ENCODE peak calls at places on chromosome 13, in four cellular contexts. P, A, G and D are unnamed samples.

GRCh38 chr13:71663431-71663830 is 203.6 kb downstream of the DACH1 start:
- DNase-seq in G (no peak), A (no peak), P (no peak), D (no peak)

GRCh38 chr13:30895773-30896172 is 10.3 kb upstream of the MEDAG start:
- DNase-seq in G (no peak), P (no peak), A (no peak), D (no peak)

GRCh38 chr13:50275392-50276063 is 260.3 kb downstream of the KCNRG start:
- DNase-seq in A (peak; percentile 54), P (no peak), G (no peak), D (no peak)

GRCh38 chr13:30830638-30830965 is 75.5 kb upstream of the MEDAG start:
- DNase-seq in A (no peak), G (no peak), P (no peak), D (no peak)

GRCh38 chr13:101576452-101576851 is 124.0 kb downstream of the ITGBL1 start:
- DNase-seq in A (peak; percentile 46), P (no peak), G (no peak), D (peak; percentile 8)

GRCh38 chr13:26531751-26532150 is 25.7 kb upstream of the WASF3 start:
- DNase-seq in A (no peak), P (no peak), G (no peak), D (no peak)

GRCh38 chr13:91313103-91313502 is 34.4 kb upstream of the MIR17HG start:
- DNase-seq in P (no peak), A (peak; percentile 22), G (no peak), D (peak; percentile 2)

GRCh38 chr13:73961181-73961580 is 173.0 kb downstream of the KLF12 start:
- DNase-seq in A (no peak), G (no peak), P (no peak), D (no peak)

GRCh38 chr13:105047676-105048295 is 1487.7 kb downstream of the EFNB2 start:
- DNase-seq in P (no peak), G (no peak), A (no peak), D (no peak)

GRCh38 chr13:95677564-95678386 is 836 bp downstream of the DNAJC3 start:
- DNase-seq in A (no peak), G (no peak), P (no peak), D (peak; percentile 17)

GRCh38 chr13:73608731-73609485 is 525.3 kb downstream of the KLF12 start:
- DNase-seq in P (no peak), A (no peak), G (no peak), D (no peak)

GRCh38 chr13:69324109-69324886 is 783.3 kb upstream of the ATXN8OS start:
- DNase-seq in A (peak; percentile 3), G (no peak), P (no peak), D (peak; percentile 43)

GRCh38 chr13:51856027-51856736 is 5.6 kb upstream of the CCDC70 start:
- DNase-seq in A (no peak), P (no peak), G (no peak), D (no peak)

GRCh38 chr13:73090116-73090811 is 31.5 kb downstream of the KLF5 start:
- DNase-seq in G (peak; percentile 15), P (no peak), A (peak; percentile 95), D (peak; percentile 79)

GRCh38 chr13:40520916-40521315 is 145.5 kb downstream of the FOXO1 start:
- DNase-seq in P (no peak), A (no peak), G (no peak), D (no peak)

GRCh38 chr13:49669735-49670309 is 21.5 kb downstream of the EBPL start:
- DNase-seq in A (peak; percentile 60), G (peak; percentile 49), P (no peak), D (peak; percentile 73)

GRCh38 chr13:89783221-89783755 is 1564.2 kb upstream of the MIR17HG start:
- DNase-seq in P (no peak), A (no peak), G (no peak), D (no peak)

GRCh38 chr13:62357887-62358645 is 942.4 kb upstream of the PCDH20 start:
- DNase-seq in G (no peak), P (peak; percentile 12), A (peak; percentile 60), D (peak; percentile 6)

GRCh38 chr13:41788552-41788951 is 172.4 kb downstream of the VWA8 start:
- DNase-seq in A (no peak), P (no peak), G (no peak), D (no peak)

GRCh38 chr13:40652588-40652940 is 13.9 kb downstream of the FOXO1 start:
- DNase-seq in P (no peak), G (no peak), A (no peak), D (no peak)

GRCh38 chr13:28955264-28955966 is 135.3 kb downstream of the MTUS2 start:
- DNase-seq in P (no peak), G (no peak), A (no peak), D (no peak)

GRCh38 chr13:98301721-98302120 is 124.7 kb upstream of the RNF113B start:
- DNase-seq in A (no peak), P (no peak), G (no peak), D (no peak)

GRCh38 chr13:20475927-20476691 is 49.5 kb downstream of the CRYL1 start:
- DNase-seq in A (no peak), P (peak; percentile 65), G (no peak), D (no peak)

GRCh38 chr13:49421391-49421790 is 22.5 kb downstream of the CAB39L start:
- DNase-seq in P (peak; percentile 24), A (peak; percentile 81), G (peak; percentile 7), D (peak; percentile 29)

GRCh38 chr13:102707465-102707864 is 12.6 kb upstream of the METTL21C start:
- DNase-seq in G (no peak), P (no peak), A (no peak), D (peak; percentile 32)

GRCh38 chr13:39676315-39676876 is 20.9 kb downstream of the COG6 start:
- DNase-seq in G (no peak), P (no peak), A (peak; percentile 28), D (peak; percentile 41)

GRCh38 chr13:72849571-72849970 is 67.6 kb downstream of the PIBF1 start:
- DNase-seq in P (no peak), G (no peak), A (no peak), D (no peak)

GRCh38 chr13:22740264-22740663 is 440.5 kb upstream of the SGCG start:
- DNase-seq in G (no peak), P (no peak), A (no peak), D (no peak)

GRCh38 chr13:101433895-101434294 is 17.6 kb upstream of the NALCN start:
- DNase-seq in A (no peak), P (no peak), G (no peak), D (no peak)

GRCh38 chr13:20395061-20395916 is 130.4 kb downstream of the CRYL1 start:
- DNase-seq in G (no peak), P (no peak), A (no peak), D (no peak)

GRCh38 chr13:95276119-95276505 is 25.1 kb downstream of the ABCC4 start:
- DNase-seq in G (no peak), A (no peak), P (no peak), D (no peak)

GRCh38 chr13:99978781-99979452 is 2.7 kb upstream of the ZIC2 start:
- DNase-seq in P (no peak), G (no peak), A (no peak), D (no peak)

GRCh38 chr13:77781804-77782203 is 84.3 kb downstream of the SLAIN1 start:
- DNase-seq in G (no peak), P (no peak), A (no peak), D (no peak)

GRCh38 chr13:91014696-91015095 is 332.8 kb upstream of the MIR17HG start:
- DNase-seq in P (no peak), G (no peak), A (no peak), D (no peak)

DNA sequence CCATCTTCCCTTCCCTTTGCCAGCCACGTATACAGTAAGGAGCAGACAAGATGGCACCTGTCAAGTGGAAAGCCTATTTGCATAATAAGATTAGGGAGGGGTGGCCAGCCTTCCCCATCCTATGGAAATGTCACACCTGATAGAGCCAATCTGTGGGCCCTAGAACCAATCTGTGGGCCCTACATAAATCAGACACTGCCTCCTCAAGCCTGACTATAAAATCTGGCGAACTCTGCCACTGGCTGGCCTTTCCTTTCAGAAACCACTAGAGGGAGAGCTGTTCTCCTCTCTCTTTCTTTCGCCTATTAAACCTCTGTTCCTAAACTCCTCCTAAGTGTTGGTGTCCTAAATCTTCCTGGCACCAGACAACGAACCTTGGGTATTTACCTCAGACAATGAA is 231.5 kb upstream of the KLHL1 start:
- DNase-seq in A (peak; percentile 21), G (no peak), P (no peak), D (peak; percentile 32)
- TF ChIP-seq POLR2AphosphoS2 in A (no peak), G (no peak), P (no peak), D (no peak)

GRCh38 chr13:45374917-45375316 is 33.9 kb upstream of the TPT1 start:
- DNase-seq in A (no peak), G (no peak), P (no peak), D (no peak)
- TF ChIP-seq POLR2AphosphoS2 in A (no peak), G (no peak), P (no peak), D (no peak)

DNA sequence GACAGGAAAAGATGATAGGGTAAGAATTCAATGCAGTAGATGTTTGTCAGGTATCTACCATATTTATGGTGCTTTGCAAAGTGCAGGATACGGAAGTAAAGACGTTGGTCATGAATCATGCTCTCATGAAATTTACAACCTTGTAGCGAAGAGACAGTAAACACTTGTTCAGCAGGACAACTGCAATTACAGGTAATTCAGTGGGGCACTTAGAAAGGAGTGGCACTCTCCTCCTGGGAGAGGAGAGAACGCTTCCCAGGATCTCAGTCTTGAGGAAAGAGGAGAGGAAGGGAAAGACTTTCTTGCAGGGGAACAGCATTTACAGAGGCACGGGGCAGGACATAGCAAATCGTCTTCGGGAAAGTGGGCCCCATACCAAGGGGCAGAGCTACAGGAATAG is 46.4 kb downstream of the SOX1 start:
- DNase-seq in A (no peak), P (no peak), G (no peak), D (no peak)
- TF ChIP-seq POLR2AphosphoS2 in A (no peak), P (no peak), G (no peak), D (no peak)

DNA sequence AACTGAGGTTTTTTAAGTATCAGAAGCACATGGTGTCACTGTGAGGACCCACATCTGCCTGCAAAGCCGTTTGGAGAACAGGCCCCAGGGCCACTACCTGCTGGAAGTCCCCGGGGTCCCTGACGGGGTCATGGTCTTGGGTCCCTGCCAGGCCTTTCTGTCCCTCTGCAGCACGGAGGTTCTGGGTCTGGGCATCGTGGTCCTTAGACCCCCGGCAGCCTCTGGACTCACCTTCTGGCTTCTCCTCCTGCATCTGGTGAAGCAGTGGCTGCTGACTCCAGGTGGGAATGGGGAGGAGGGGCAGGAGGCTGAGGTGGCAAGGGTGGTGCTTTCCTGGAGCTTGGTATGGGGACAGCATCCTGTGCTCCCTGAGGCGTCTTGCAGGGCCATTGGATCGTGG is 198.6 kb downstream of the TEX29 start:
- DNase-seq in A (no peak), P (no peak), G (no peak), D (no peak)
- TF ChIP-seq POLR2AphosphoS2 in A (no peak), P (no peak), G (no peak), D (no peak)

GRCh38 chr13:112733661-112734379 is 44.0 kb downstream of the ATP11A start:
- DNase-seq in A (no peak), G (no peak), P (no peak), D (no peak)

GRCh38 chr13:112730157-112730671 is 40.4 kb downstream of the ATP11A start:
- DNase-seq in A (no peak), P (no peak), G (no peak), D (no peak)

GRCh38 chr13:112732679-112733078 is 42.8 kb downstream of the ATP11A start:
- DNase-seq in A (no peak), P (no peak), G (no peak), D (no peak)

GRCh38 chr13:112733112-112733511 is 43.3 kb downstream of the ATP11A start:
- DNase-seq in A (no peak), G (no peak), P (no peak), D (no peak)

GRCh38 chr13:112731667-112732616 is 42.1 kb downstream of the ATP11A start:
- DNase-seq in G (no peak), A (no peak), P (no peak), D (no peak)
- TF ChIP-seq POLR2AphosphoS2 in G (no peak), A (no peak), P (no peak), D (no peak)

GRCh38 chr13:45219123-45219891 is 18.5 kb upstream of the KCTD4 start:
- DNase-seq in A (peak; percentile 65), G (no peak), P (no peak), D (peak; percentile 9)
- TF ChIP-seq POLR2AphosphoS2 in A (no peak), G (no peak), P (no peak), D (no peak)